ENCODE peak calls at places on chromosomes 11 and 22, in eight cellular contexts. One of them, this sample, is unnamed.

GRCh38 chr11:105986554-105986953 is 35.5 kb downstream of the MSANTD4 start:
- DNase-seq in right cardiac atrium: no peak
- DNase-seq in GM10248: no peak
- DNase-seq in left cardiac atrium: no peak
- DNase-seq in nucleus accumbens: no peak
- DNase-seq in fibroblast of villous mesenchyme: no peak
- DNase-seq in hepatic stellate cell: no peak
- DNase-seq in BJ: no peak
- DNase-seq in this sample: no peak

GRCh38 chr11:575324-575995 is 810 bp upstream of the PHRF1 start:
- DNase-seq in right cardiac atrium: no peak
- DNase-seq in GM10248: no peak
- DNase-seq in left cardiac atrium: no peak
- DNase-seq in nucleus accumbens: no peak
- DNase-seq in fibroblast of villous mesenchyme: no peak
- DNase-seq in hepatic stellate cell: peak; percentile 65
- DNase-seq in BJ: no peak
- DNase-seq in this sample: no peak

GRCh38 chr22:49076300-49077035 is 751.2 kb downstream of the BRD1 start:
- DNase-seq in right cardiac atrium: no peak
- DNase-seq in GM10248: no peak
- DNase-seq in left cardiac atrium: no peak
- DNase-seq in nucleus accumbens: no peak
- DNase-seq in fibroblast of villous mesenchyme: no peak
- DNase-seq in hepatic stellate cell: no peak
- DNase-seq in BJ: no peak
- DNase-seq in this sample: no peak

GRCh38 chr11:35618497-35619029 is 303 bp downstream of the FJX1 start:
- DNase-seq in right cardiac atrium: peak; percentile 68
- DNase-seq in GM10248: peak; percentile 58
- DNase-seq in left cardiac atrium: peak; percentile 41
- DNase-seq in nucleus accumbens: no peak
- DNase-seq in fibroblast of villous mesenchyme: peak; percentile 59
- DNase-seq in hepatic stellate cell: peak; percentile 64
- DNase-seq in BJ: no peak
- DNase-seq in this sample: no peak

GRCh38 chr22:31488346-31488883 is 1.2 kb downstream of the EIF4ENIF1 start:
- DNase-seq in right cardiac atrium: no peak
- DNase-seq in GM10248: no peak
- DNase-seq in left cardiac atrium: no peak
- DNase-seq in nucleus accumbens: no peak
- DNase-seq in fibroblast of villous mesenchyme: no peak
- DNase-seq in hepatic stellate cell: no peak
- DNase-seq in BJ: no peak
- DNase-seq in this sample: no peak

GRCh38 chr22:17832665-17833064 is 58.4 kb upstream of the BID start:
- DNase-seq in right cardiac atrium: no peak
- DNase-seq in GM10248: no peak
- DNase-seq in left cardiac atrium: peak; percentile 76
- DNase-seq in nucleus accumbens: no peak
- DNase-seq in fibroblast of villous mesenchyme: no peak
- DNase-seq in hepatic stellate cell: no peak
- DNase-seq in BJ: no peak
- DNase-seq in this sample: no peak

GRCh38 chr11:9459573-9460321 is 1.1 kb upstream of the ZNF143 start:
- DNase-seq in right cardiac atrium: peak; percentile 82
- DNase-seq in GM10248: no peak
- DNase-seq in left cardiac atrium: peak; percentile 60
- DNase-seq in nucleus accumbens: peak; percentile 54
- DNase-seq in fibroblast of villous mesenchyme: peak; percentile 76
- DNase-seq in hepatic stellate cell: peak; percentile 26
- DNase-seq in BJ: peak; percentile 15
- DNase-seq in this sample: no peak

GRCh38 chr11:101185985-101186384 is 56.4 kb upstream of the PGR start:
- DNase-seq in right cardiac atrium: no peak
- DNase-seq in GM10248: no peak
- DNase-seq in left cardiac atrium: no peak
- DNase-seq in nucleus accumbens: no peak
- DNase-seq in fibroblast of villous mesenchyme: no peak
- DNase-seq in hepatic stellate cell: no peak
- DNase-seq in BJ: no peak
- DNase-seq in this sample: no peak

GRCh38 chr11:127338380-127339259 is 338.1 kb upstream of the KIRREL3 start:
- DNase-seq in right cardiac atrium: no peak
- DNase-seq in GM10248: no peak
- DNase-seq in left cardiac atrium: no peak
- DNase-seq in nucleus accumbens: no peak
- DNase-seq in fibroblast of villous mesenchyme: no peak
- DNase-seq in hepatic stellate cell: no peak
- DNase-seq in BJ: no peak
- DNase-seq in this sample: no peak

GRCh38 chr11:105148241-105148640 is 8.7 kb upstream of the CARD18 start:
- DNase-seq in right cardiac atrium: no peak
- DNase-seq in GM10248: no peak
- DNase-seq in left cardiac atrium: no peak
- DNase-seq in nucleus accumbens: no peak
- DNase-seq in fibroblast of villous mesenchyme: no peak
- DNase-seq in hepatic stellate cell: no peak
- DNase-seq in BJ: peak; percentile 5
- DNase-seq in this sample: no peak

GRCh38 chr11:47587733-47588326 is 1.4 kb downstream of the FAM180B start:
- DNase-seq in right cardiac atrium: peak; percentile 80
- DNase-seq in GM10248: no peak
- DNase-seq in left cardiac atrium: peak; percentile 47
- DNase-seq in nucleus accumbens: peak; percentile 20
- DNase-seq in fibroblast of villous mesenchyme: no peak
- DNase-seq in hepatic stellate cell: no peak
- DNase-seq in BJ: no peak
- DNase-seq in this sample: no peak

GRCh38 chr22:24894220-24894975 is 52.1 kb downstream of the LHFPL7 start:
- DNase-seq in right cardiac atrium: peak; percentile 92
- DNase-seq in GM10248: no peak
- DNase-seq in left cardiac atrium: peak; percentile 87
- DNase-seq in nucleus accumbens: no peak
- DNase-seq in fibroblast of villous mesenchyme: peak; percentile 98
- DNase-seq in hepatic stellate cell: peak; percentile 67
- DNase-seq in BJ: peak; percentile 71
- DNase-seq in this sample: peak; percentile 5